ENCODE peak calls at places on chromosomes 11 and 22, in eight cellular contexts. One of them, this sample, is unnamed.

GRCh38 chr11:69905611-69906452 is 86.6 kb upstream of the FGF3 start:
- DNase-seq in heart right ventricle: no peak
- DNase-seq in H54: no peak
- DNase-seq in OCI-LY7: no peak
- DNase-seq in naive thymus-derived CD8-positive, alpha-beta T cell: no peak
- DNase-seq in aorta: peak
- DNase-seq in activated T-cell treated with anti-CD3 and anti-CD28 coated beads for 1 hour: no peak
- DNase-seq in cardiac muscle cell: no peak
- DNase-seq in this sample: no peak

GRCh38 chr22:26979294-26979693 is 321.9 kb downstream of the MIAT start:
- DNase-seq in heart right ventricle: no peak
- DNase-seq in H54: no peak
- DNase-seq in OCI-LY7: no peak
- DNase-seq in naive thymus-derived CD8-positive, alpha-beta T cell: no peak
- DNase-seq in aorta: no peak
- DNase-seq in activated T-cell treated with anti-CD3 and anti-CD28 coated beads for 1 hour: no peak
- DNase-seq in cardiac muscle cell: peak
- DNase-seq in this sample: no peak

GRCh38 chr22:46896568-46897245 is 134.3 kb downstream of the TBC1D22A start:
- DNase-seq in heart right ventricle: no peak
- DNase-seq in H54: no peak
- DNase-seq in OCI-LY7: no peak
- DNase-seq in naive thymus-derived CD8-positive, alpha-beta T cell: no peak
- DNase-seq in aorta: no peak
- DNase-seq in activated T-cell treated with anti-CD3 and anti-CD28 coated beads for 1 hour: no peak
- DNase-seq in cardiac muscle cell: no peak
- DNase-seq in this sample: no peak

GRCh38 chr11:113373306-113373705 is 14.3 kb upstream of the ANKK1 start:
- DNase-seq in heart right ventricle: no peak
- DNase-seq in H54: peak
- DNase-seq in OCI-LY7: no peak
- DNase-seq in naive thymus-derived CD8-positive, alpha-beta T cell: no peak
- DNase-seq in aorta: no peak
- DNase-seq in activated T-cell treated with anti-CD3 and anti-CD28 coated beads for 1 hour: no peak
- DNase-seq in cardiac muscle cell: peak
- DNase-seq in this sample: no peak

GRCh38 chr11:3123761-3124733 is 41.1 kb downstream of the OSBPL5 start:
- DNase-seq in heart right ventricle: peak
- DNase-seq in H54: peak
- DNase-seq in OCI-LY7: no peak
- DNase-seq in naive thymus-derived CD8-positive, alpha-beta T cell: no peak
- DNase-seq in aorta: peak
- DNase-seq in activated T-cell treated with anti-CD3 and anti-CD28 coated beads for 1 hour: no peak
- DNase-seq in cardiac muscle cell: peak
- DNase-seq in this sample: peak

GRCh38 chr11:6813651-6814050 is 14.2 kb upstream of the OR6A2 start:
- DNase-seq in heart right ventricle: no peak
- DNase-seq in H54: no peak
- DNase-seq in OCI-LY7: no peak
- DNase-seq in naive thymus-derived CD8-positive, alpha-beta T cell: no peak
- DNase-seq in aorta: no peak
- DNase-seq in activated T-cell treated with anti-CD3 and anti-CD28 coated beads for 1 hour: no peak
- DNase-seq in cardiac muscle cell: no peak
- DNase-seq in this sample: no peak

GRCh38 chr22:32623943-32624342 is 149.3 kb downstream of the FBXO7 start:
- DNase-seq in heart right ventricle: peak
- DNase-seq in H54: no peak
- DNase-seq in OCI-LY7: no peak
- DNase-seq in naive thymus-derived CD8-positive, alpha-beta T cell: no peak
- DNase-seq in aorta: peak
- DNase-seq in activated T-cell treated with anti-CD3 and anti-CD28 coated beads for 1 hour: no peak
- DNase-seq in cardiac muscle cell: peak
- DNase-seq in this sample: no peak

GRCh38 chr11:116168459-116168787 is 604.4 kb downstream of the BUD13 start:
- DNase-seq in heart right ventricle: no peak
- DNase-seq in H54: no peak
- DNase-seq in OCI-LY7: no peak
- DNase-seq in naive thymus-derived CD8-positive, alpha-beta T cell: no peak
- DNase-seq in aorta: no peak
- DNase-seq in activated T-cell treated with anti-CD3 and anti-CD28 coated beads for 1 hour: no peak
- DNase-seq in cardiac muscle cell: no peak
- DNase-seq in this sample: no peak

GRCh38 chr11:8681837-8682218 is 637 bp downstream of the TRIM66 start:
- DNase-seq in heart right ventricle: no peak
- DNase-seq in H54: no peak
- DNase-seq in OCI-LY7: no peak
- DNase-seq in naive thymus-derived CD8-positive, alpha-beta T cell: no peak
- DNase-seq in aorta: no peak
- DNase-seq in activated T-cell treated with anti-CD3 and anti-CD28 coated beads for 1 hour: no peak
- DNase-seq in cardiac muscle cell: no peak
- DNase-seq in this sample: no peak

GRCh38 chr11:47992959-47993820 is 12.8 kb downstream of the PTPRJ start:
- DNase-seq in heart right ventricle: no peak
- DNase-seq in H54: peak
- DNase-seq in OCI-LY7: no peak
- DNase-seq in naive thymus-derived CD8-positive, alpha-beta T cell: no peak
- DNase-seq in aorta: peak
- DNase-seq in activated T-cell treated with anti-CD3 and anti-CD28 coated beads for 1 hour: no peak
- DNase-seq in cardiac muscle cell: peak
- DNase-seq in this sample: peak

GRCh38 chr11:12280199-12280837 is 97.1 kb upstream of the PARVA start:
- DNase-seq in heart right ventricle: peak
- DNase-seq in H54: no peak
- DNase-seq in OCI-LY7: no peak
- DNase-seq in naive thymus-derived CD8-positive, alpha-beta T cell: no peak
- DNase-seq in aorta: no peak
- DNase-seq in activated T-cell treated with anti-CD3 and anti-CD28 coated beads for 1 hour: no peak
- DNase-seq in cardiac muscle cell: no peak
- DNase-seq in this sample: no peak

GRCh38 chr11:3014314-3014938 is 22.3 kb upstream of the NAP1L4 start:
- DNase-seq in heart right ventricle: no peak
- DNase-seq in H54: no peak
- DNase-seq in OCI-LY7: no peak
- DNase-seq in naive thymus-derived CD8-positive, alpha-beta T cell: peak
- DNase-seq in aorta: peak
- DNase-seq in activated T-cell treated with anti-CD3 and anti-CD28 coated beads for 1 hour: peak
- DNase-seq in cardiac muscle cell: no peak
- DNase-seq in this sample: no peak

GRCh38 chr11:31355131-31355530 is 14.4 kb downstream of the DCDC1 start:
- DNase-seq in heart right ventricle: no peak
- DNase-seq in H54: no peak
- DNase-seq in OCI-LY7: no peak
- DNase-seq in naive thymus-derived CD8-positive, alpha-beta T cell: no peak
- DNase-seq in aorta: no peak
- DNase-seq in activated T-cell treated with anti-CD3 and anti-CD28 coated beads for 1 hour: no peak
- DNase-seq in cardiac muscle cell: peak
- DNase-seq in this sample: no peak

GRCh38 chr11:125441648-125442410 is 54.2 kb downstream of the FEZ1 start:
- DNase-seq in heart right ventricle: no peak
- DNase-seq in H54: no peak
- DNase-seq in OCI-LY7: no peak
- DNase-seq in naive thymus-derived CD8-positive, alpha-beta T cell: no peak
- DNase-seq in aorta: no peak
- DNase-seq in activated T-cell treated with anti-CD3 and anti-CD28 coated beads for 1 hour: no peak
- DNase-seq in cardiac muscle cell: no peak
- DNase-seq in this sample: no peak

GRCh38 chr22:49373801-49374226 is 453.9 kb downstream of the BRD1 start:
- DNase-seq in heart right ventricle: no peak
- DNase-seq in H54: no peak
- DNase-seq in OCI-LY7: no peak
- DNase-seq in naive thymus-derived CD8-positive, alpha-beta T cell: no peak
- DNase-seq in aorta: peak
- DNase-seq in activated T-cell treated with anti-CD3 and anti-CD28 coated beads for 1 hour: no peak
- DNase-seq in cardiac muscle cell: no peak
- DNase-seq in this sample: no peak

GRCh38 chr11:63682045-63682915 is 980 bp downstream of the RTN3 start:
- DNase-seq in heart right ventricle: peak
- DNase-seq in H54: no peak
- DNase-seq in OCI-LY7: peak
- DNase-seq in naive thymus-derived CD8-positive, alpha-beta T cell: no peak
- DNase-seq in aorta: no peak
- DNase-seq in activated T-cell treated with anti-CD3 and anti-CD28 coated beads for 1 hour: no peak
- DNase-seq in cardiac muscle cell: peak
- DNase-seq in this sample: no peak

GRCh38 chr22:37563153-37564081 is 3.1 kb downstream of the CDC42EP1 start:
- DNase-seq in heart right ventricle: peak
- DNase-seq in H54: peak
- DNase-seq in OCI-LY7: no peak
- DNase-seq in naive thymus-derived CD8-positive, alpha-beta T cell: no peak
- DNase-seq in aorta: peak
- DNase-seq in activated T-cell treated with anti-CD3 and anti-CD28 coated beads for 1 hour: no peak
- DNase-seq in cardiac muscle cell: peak
- DNase-seq in this sample: peak

GRCh38 chr11:91686700-91687099 is 537.9 kb upstream of the FAT3 start:
- DNase-seq in heart right ventricle: no peak
- DNase-seq in H54: no peak
- DNase-seq in OCI-LY7: no peak
- DNase-seq in naive thymus-derived CD8-positive, alpha-beta T cell: no peak
- DNase-seq in aorta: no peak
- DNase-seq in activated T-cell treated with anti-CD3 and anti-CD28 coated beads for 1 hour: no peak
- DNase-seq in cardiac muscle cell: no peak
- DNase-seq in this sample: no peak

GRCh38 chr11:121965330-121965729 is 150.7 kb downstream of the BLID start:
- DNase-seq in heart right ventricle: no peak
- DNase-seq in H54: no peak
- DNase-seq in OCI-LY7: no peak
- DNase-seq in naive thymus-derived CD8-positive, alpha-beta T cell: no peak
- DNase-seq in aorta: peak
- DNase-seq in activated T-cell treated with anti-CD3 and anti-CD28 coated beads for 1 hour: no peak
- DNase-seq in cardiac muscle cell: peak
- DNase-seq in this sample: no peak

GRCh38 chr11:66243816-66244215 is 24.6 kb upstream of the RAB1B start:
- DNase-seq in heart right ventricle: no peak
- DNase-seq in H54: no peak
- DNase-seq in OCI-LY7: no peak
- DNase-seq in naive thymus-derived CD8-positive, alpha-beta T cell: no peak
- DNase-seq in aorta: no peak
- DNase-seq in activated T-cell treated with anti-CD3 and anti-CD28 coated beads for 1 hour: no peak
- DNase-seq in cardiac muscle cell: no peak
- DNase-seq in this sample: no peak

GRCh38 chr11:12269104-12269441 is 108.3 kb upstream of the PARVA start:
- DNase-seq in heart right ventricle: no peak
- DNase-seq in H54: peak
- DNase-seq in OCI-LY7: no peak
- DNase-seq in naive thymus-derived CD8-positive, alpha-beta T cell: no peak
- DNase-seq in aorta: peak
- DNase-seq in activated T-cell treated with anti-CD3 and anti-CD28 coated beads for 1 hour: no peak
- DNase-seq in cardiac muscle cell: peak
- DNase-seq in this sample: no peak

GRCh38 chr11:74288161-74288560 is 23.3 kb downstream of the P4HA3 start:
- DNase-seq in heart right ventricle: no peak
- DNase-seq in H54: peak
- DNase-seq in OCI-LY7: no peak
- DNase-seq in naive thymus-derived CD8-positive, alpha-beta T cell: no peak
- DNase-seq in aorta: no peak
- DNase-seq in activated T-cell treated with anti-CD3 and anti-CD28 coated beads for 1 hour: no peak
- DNase-seq in cardiac muscle cell: peak
- DNase-seq in this sample: peak